ENCODE peak calls at places on chromosomes 4 and X, in ten cellular contexts. E, N, Z, G, M, F, J, R, V and A are unnamed samples.

GRCh38 chrX:148609766-148610698 is 109.6 kb downstream of the AFF2 start:
- DNase-seq in E (no peak), N (no peak), Z (peak; percentile 78), G (no peak), M (peak; percentile 7), F (no peak), J (no peak), R (no peak), V (no peak), A (no peak)

GRCh38 chr4:60726779-60727178 is 473.3 kb upstream of the ADGRL3 start:
- DNase-seq in E (no peak), N (no peak), Z (no peak), G (no peak), M (no peak), F (no peak), J (no peak), R (no peak), V (no peak), A (no peak)

GRCh38 chr4:158775091-158775651 is 6.3 kb downstream of the FNIP2 start:
- DNase-seq in E (peak; percentile 20), N (no peak), Z (no peak), G (no peak), M (no peak), F (no peak), J (no peak), R (no peak), V (no peak), A (no peak)

GRCh38 chrX:51899741-51900140 is 6.3 kb downstream of the MAGED1 start:
- DNase-seq in E (no peak), N (no peak), Z (no peak), G (no peak), M (no peak), F (no peak), J (no peak), R (no peak), V (no peak), A (no peak)

GRCh38 chr4:133524369-133524768 is 375.3 kb downstream of the PCDH10 start:
- DNase-seq in E (no peak), N (no peak), Z (no peak), G (no peak), M (no peak), F (no peak), J (no peak), R (no peak), V (no peak), A (no peak)

GRCh38 chr4:168511780-168512467 is 15.1 kb downstream of the PALLD start:
- DNase-seq in E (no peak), N (no peak), Z (no peak), G (no peak), M (no peak), F (no peak), J (no peak), R (peak; percentile 56), V (no peak), A (no peak)

GRCh38 chrX:152074163-152074562 is 64.2 kb downstream of the MAGEA10 start:
- DNase-seq in E (no peak), N (no peak), Z (no peak), G (no peak), M (no peak), F (no peak), J (no peak), R (no peak), V (no peak), A (no peak)

GRCh38 chr4:7434766-7435150 is at the start of gene PSAPL1:
- DNase-seq in E (peak; percentile 35), N (peak; percentile 74), Z (peak; percentile 17), G (no peak), M (no peak), F (peak; percentile 67), J (no peak), R (no peak), V (no peak), A (no peak)

GRCh38 chr4:54320826-54321320 is 91.8 kb downstream of the PDGFRA start:
- DNase-seq in E (no peak), N (no peak), Z (no peak), G (no peak), M (no peak), F (no peak), J (no peak), R (no peak), V (no peak), A (no peak)

DNA sequence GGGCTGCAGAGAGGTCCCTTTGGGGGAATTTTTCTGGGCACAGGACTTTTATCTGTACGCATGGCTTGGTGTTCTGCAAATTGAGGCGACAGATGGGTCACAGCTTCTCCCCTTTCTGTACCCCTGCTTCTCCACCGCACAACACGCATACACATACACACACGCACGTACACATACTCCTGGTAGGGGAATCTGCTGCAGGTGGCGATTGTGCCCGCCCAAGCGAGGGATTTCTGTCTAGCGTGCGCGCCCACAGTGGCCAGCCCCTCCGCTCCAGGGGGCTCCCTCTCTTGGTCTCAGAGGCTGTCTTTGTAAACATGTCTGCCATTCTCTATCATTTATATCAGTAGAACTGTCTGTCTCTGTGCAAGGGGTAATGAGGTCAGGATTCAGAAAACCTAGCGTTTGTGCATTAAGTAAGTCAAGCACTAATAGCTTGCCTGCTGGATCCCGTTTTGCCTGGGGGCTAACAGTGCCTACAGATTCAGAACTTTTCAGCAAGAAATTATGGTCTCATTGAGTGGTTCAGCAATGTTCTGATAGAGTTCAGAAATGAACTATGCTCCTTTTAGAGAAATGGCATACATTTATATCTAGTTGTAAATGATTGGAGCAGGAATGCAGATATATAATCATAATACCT is 2.2 kb downstream of the GRID2 start:
- DNase-seq in E (no peak), N (no peak), Z (no peak), G (no peak), M (no peak), F (no peak), J (no peak), R (no peak), V (peak; percentile 5), A (no peak)
- H3K4me3 ChIP-seq in E (peak overlapping the region; percentile 39), N (peak overlapping the region; percentile 44), Z (no peak overlapping the region), G (peak overlapping the region; percentile 63), M (peak overlapping the region; percentile 74), F (no peak overlapping the region), J (peak overlapping the region; percentile 22), R (peak overlapping the region; percentile 21), V (no peak overlapping the region), A (peak overlapping the region; percentile 61)

DNA sequence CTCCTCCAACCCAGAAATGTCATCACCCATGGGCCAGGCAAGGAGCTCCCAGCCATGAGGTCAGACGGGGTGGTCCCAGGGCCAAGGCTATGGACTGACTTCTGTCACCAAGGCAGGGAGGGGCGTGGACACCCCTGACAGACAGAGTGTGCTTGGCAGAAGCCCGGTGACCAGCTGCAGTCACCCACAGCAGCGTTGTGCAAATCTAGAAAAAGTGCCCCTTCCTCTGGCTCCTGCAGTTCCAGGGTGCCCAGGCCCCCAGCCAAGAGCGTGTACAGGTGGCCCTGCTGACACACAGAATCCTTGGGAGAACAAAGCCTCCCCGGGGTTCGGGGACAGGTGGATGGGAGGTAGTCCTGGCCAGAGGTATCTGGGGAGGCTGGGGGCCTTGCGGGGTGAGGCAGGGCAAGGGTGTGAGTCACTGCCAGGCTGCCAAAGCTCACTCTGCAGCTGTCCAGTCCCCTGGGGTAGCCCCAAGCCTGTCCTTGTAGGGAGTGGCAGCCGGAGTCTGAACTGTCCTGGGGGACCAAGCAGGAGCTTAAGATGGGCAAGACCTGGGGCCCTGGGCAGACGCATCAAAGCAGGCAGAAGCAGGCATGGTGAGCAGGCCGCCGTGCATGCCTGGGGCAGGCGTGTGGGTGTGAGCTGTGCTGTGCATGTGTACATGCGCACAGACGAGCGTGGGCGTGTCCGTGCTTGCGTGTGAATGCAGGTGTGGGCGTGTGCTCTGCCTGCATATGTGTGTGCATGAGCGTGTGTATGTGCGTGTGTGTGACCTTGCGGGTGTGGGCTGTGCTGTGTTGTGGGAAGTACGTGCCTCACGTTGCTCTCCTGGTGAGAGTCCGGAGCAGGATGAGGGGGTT is 3.3 kb downstream of the MYL5 start:
- DNase-seq in E (no peak), N (peak; percentile 40), Z (peak; percentile 59), G (no peak), M (no peak), F (peak; percentile 72), J (peak; percentile 61), R (no peak), V (peak; percentile 46), A (no peak)
- TF ChIP-seq POLR2A in E (peak; percentile 20), N (no peak), Z (no peak), G (no peak), M (no peak), F (no peak), J (no peak), R (no peak), V (no peak), A (no peak)

GRCh38 chrX:154544885-154545284 is 1.8 kb downstream of the G6PD start:
- DNase-seq in E (no peak), N (no peak), Z (no peak), G (no peak), M (no peak), F (no peak), J (no peak), R (no peak), V (no peak), A (no peak)
- H3K4me3 ChIP-seq in E (peak overlapping the region; percentile 95), N (no peak overlapping the region), Z (no peak overlapping the region), G (no peak overlapping the region), M (no peak overlapping the region), F (no peak overlapping the region), J (no peak overlapping the region), R (no peak overlapping the region), V (no peak overlapping the region), A (no peak overlapping the region)

DNA sequence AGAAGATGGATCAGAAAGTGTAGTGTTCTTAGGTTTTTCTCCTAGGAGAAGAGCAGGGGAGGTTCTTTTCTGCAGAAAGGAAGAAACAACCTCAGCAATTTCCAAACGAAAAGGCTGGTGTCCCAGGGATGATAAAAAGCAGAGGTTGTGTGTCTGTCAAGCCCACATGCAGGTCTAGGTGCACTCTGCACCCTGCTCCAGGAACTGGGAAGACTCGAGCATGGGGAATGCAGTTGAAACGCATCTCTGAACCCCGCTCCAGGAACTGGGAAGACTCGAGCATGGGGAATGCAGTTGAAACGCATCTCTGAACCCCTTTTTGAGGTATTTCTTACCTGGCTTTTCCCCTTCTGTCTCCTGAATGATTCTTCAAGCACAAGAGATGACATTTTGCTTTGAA is 171.2 kb downstream of the LDB2 start:
- DNase-seq in E (no peak), N (no peak), Z (no peak), G (no peak), M (no peak), F (no peak), J (no peak), R (no peak), V (no peak), A (no peak)
- TF ChIP-seq POLR2A in E (no peak), N (no peak), Z (no peak), G (no peak), M (no peak), F (no peak), J (no peak), R (no peak), V (no peak), A (no peak)